ENCODE peak calls at places on chromosomes 11 and 22, in nine cellular contexts. D is tibial artery, T is SK-N-SH, Q is foreskin fibroblast, W is neuronal stem cell, J is epithelial cell of esophagus, H is adrenal gland, R is lung, I is fibroblast of lung. S is an unnamed sample.

GRCh38 chr11:35717043-35717442 is 54.5 kb downstream of the TRIM44 start:
- DNase-seq in T (no peak), W (no peak), I (no peak), D (no peak), Q (no peak), H (no peak), R (no peak), J (no peak), S (no peak)

GRCh38 chr11:59756845-59757244 is 1.7 kb downstream of the STX3 start:
- DNase-seq in T (no peak), Q (peak; percentile 66), J (peak; percentile 85), R (peak; percentile 43), W (no peak), H (peak; percentile 69), D (peak; percentile 67), I (peak; percentile 20), S (no peak)

GRCh38 chr11:818396-819128 is at the start of gene PNPLA2:
- DNase-seq in H (peak; percentile 39), R (peak; percentile 74), T (no peak), Q (peak; percentile 85), W (no peak), J (peak; percentile 79), D (no peak), I (no peak), S (no peak)

GRCh38 chr22:48827904-48828555 is 999.6 kb downstream of the BRD1 start:
- DNase-seq in R (no peak), Q (no peak), H (no peak), W (no peak), I (no peak), T (no peak), D (peak; percentile 55), J (no peak), S (no peak)

GRCh38 chr11:122032317-122032716 is 83.7 kb downstream of the BLID start:
- DNase-seq in D (no peak), R (no peak), H (no peak), I (peak; percentile 36), T (no peak), Q (peak; percentile 87), W (no peak), J (no peak), S (peak; percentile 82)

GRCh38 chr11:70122490-70123198 is 44.5 kb downstream of the ANO1 start:
- DNase-seq in D (no peak), W (no peak), J (no peak), H (no peak), Q (no peak), T (no peak), R (no peak), I (no peak), S (no peak)

GRCh38 chr22:36079041-36079440 is 50.4 kb upstream of the RBFOX2 start:
- DNase-seq in T (peak; percentile 48), Q (no peak), R (no peak), H (no peak), D (no peak), J (no peak), I (no peak), W (no peak), S (no peak)

GRCh38 chr11:58647141-58647699 is 24.8 kb downstream of the CNTF start:
- DNase-seq in T (no peak), I (no peak), J (no peak), H (no peak), R (no peak), W (no peak), D (no peak), Q (no peak), S (no peak)

GRCh38 chr22:44205713-44206645 is 25.3 kb downstream of the PARVG start:
- DNase-seq in H (no peak), I (no peak), D (peak; percentile 57), J (no peak), W (no peak), T (peak; percentile 11), R (no peak), Q (no peak), S (no peak)

GRCh38 chr11:112537846-112538330 is 277.2 kb upstream of the PLET1 start:
- DNase-seq in I (no peak), J (peak; percentile 96), W (no peak), Q (no peak), R (no peak), T (no peak), H (no peak), D (no peak), S (no peak)

GRCh38 chr22:21016644-21017420 is 1.9 kb downstream of the P2RX6 start:
- DNase-seq in R (no peak), Q (no peak), T (peak; percentile 16), W (no peak), I (no peak), D (no peak), J (no peak), H (no peak), S (no peak)

GRCh38 chr11:33891714-33892327 is at the start of gene LMO2:
- DNase-seq in R (no peak), J (peak; percentile 20), I (no peak), Q (no peak), H (no peak), W (no peak), D (no peak), T (no peak), S (no peak)

GRCh38 chr11:119359365-119360229 is 13.1 kb upstream of the MFRP start:
- DNase-seq in H (no peak), R (no peak), D (no peak), J (peak; percentile 80), Q (no peak), I (no peak), T (no peak), W (no peak), S (no peak)

GRCh38 chr11:77418981-77419592 is 54.8 kb downstream of the PAK1 start:
- DNase-seq in Q (no peak), T (no peak), D (no peak), J (no peak), R (no peak), W (no peak), H (no peak), I (no peak), S (no peak)

GRCh38 chr11:115674176-115674575 is 170.0 kb upstream of the CADM1 start:
- DNase-seq in Q (no peak), W (no peak), T (no peak), I (peak; percentile 63), R (no peak), H (no peak), J (no peak), D (no peak), S (peak; percentile 24)

GRCh38 chr11:115676768-115677167 is 172.6 kb upstream of the CADM1 start:
- DNase-seq in R (no peak), H (no peak), W (no peak), I (peak; percentile 94), T (no peak), D (no peak), J (no peak), Q (peak; percentile 55), S (peak; percentile 39)

GRCh38 chr11:115674831-115675230 is 170.6 kb upstream of the CADM1 start:
- DNase-seq in R (no peak), H (no peak), Q (no peak), D (no peak), T (no peak), J (no peak), I (peak; percentile 20), W (no peak), S (no peak)

GRCh38 chr11:115677190-115677589 is 173.0 kb upstream of the CADM1 start:
- DNase-seq in T (no peak), D (no peak), W (no peak), H (no peak), Q (no peak), I (no peak), R (no peak), J (no peak), S (no peak)

GRCh38 chr11:115676206-115676605 is 172.0 kb upstream of the CADM1 start:
- DNase-seq in H (no peak), D (no peak), J (no peak), R (no peak), W (no peak), T (no peak), Q (no peak), I (peak; percentile 20), S (no peak)
- H3K4me3 ChIP-seq in H (no peak overlapping the region), D (no peak overlapping the region), J (no peak overlapping the region), R (no peak overlapping the region), W (no peak overlapping the region), T (no peak overlapping the region), Q (no peak overlapping the region), I (no peak overlapping the region), S (no peak overlapping the region)

DNA sequence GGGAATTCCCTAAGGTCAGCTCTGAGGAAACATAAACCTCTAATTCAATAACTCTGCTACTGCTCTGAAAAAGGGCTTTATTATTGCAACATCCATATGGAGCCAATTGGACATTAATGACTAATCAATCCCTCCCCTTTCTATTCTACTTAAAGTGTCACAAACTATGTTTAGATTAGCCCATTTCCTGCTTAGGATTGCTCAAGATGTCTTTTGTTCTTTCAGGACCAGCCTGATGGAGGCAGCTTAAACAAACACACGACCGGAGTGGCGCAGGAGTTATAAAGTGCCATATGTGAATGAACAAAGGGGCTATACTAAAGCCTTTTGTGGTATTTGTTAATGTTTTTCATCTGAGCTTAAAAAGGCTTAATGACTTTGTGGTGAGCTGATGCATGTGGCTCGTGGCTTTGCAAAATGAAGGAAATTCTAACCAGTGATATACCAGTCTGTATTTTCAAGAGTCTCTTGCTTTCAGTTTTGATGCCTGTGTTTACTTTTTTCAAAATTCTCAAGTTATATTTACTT is 354.4 kb downstream of the SOX6 start:
- DNase-seq in D (no peak), J (peak; percentile 90), W (peak; percentile 18), R (peak; percentile 37), H (no peak), Q (peak; percentile 98), I (peak; percentile 98), T (no peak), S (peak; percentile 53)
- H3K4me3 ChIP-seq in D (no peak overlapping the region), J (no peak overlapping the region), W (no peak overlapping the region), R (no peak overlapping the region), H (no peak overlapping the region), Q (no peak overlapping the region), I (peak overlapping the region; percentile 23), T (no peak overlapping the region), S (no peak overlapping the region)

DNA sequence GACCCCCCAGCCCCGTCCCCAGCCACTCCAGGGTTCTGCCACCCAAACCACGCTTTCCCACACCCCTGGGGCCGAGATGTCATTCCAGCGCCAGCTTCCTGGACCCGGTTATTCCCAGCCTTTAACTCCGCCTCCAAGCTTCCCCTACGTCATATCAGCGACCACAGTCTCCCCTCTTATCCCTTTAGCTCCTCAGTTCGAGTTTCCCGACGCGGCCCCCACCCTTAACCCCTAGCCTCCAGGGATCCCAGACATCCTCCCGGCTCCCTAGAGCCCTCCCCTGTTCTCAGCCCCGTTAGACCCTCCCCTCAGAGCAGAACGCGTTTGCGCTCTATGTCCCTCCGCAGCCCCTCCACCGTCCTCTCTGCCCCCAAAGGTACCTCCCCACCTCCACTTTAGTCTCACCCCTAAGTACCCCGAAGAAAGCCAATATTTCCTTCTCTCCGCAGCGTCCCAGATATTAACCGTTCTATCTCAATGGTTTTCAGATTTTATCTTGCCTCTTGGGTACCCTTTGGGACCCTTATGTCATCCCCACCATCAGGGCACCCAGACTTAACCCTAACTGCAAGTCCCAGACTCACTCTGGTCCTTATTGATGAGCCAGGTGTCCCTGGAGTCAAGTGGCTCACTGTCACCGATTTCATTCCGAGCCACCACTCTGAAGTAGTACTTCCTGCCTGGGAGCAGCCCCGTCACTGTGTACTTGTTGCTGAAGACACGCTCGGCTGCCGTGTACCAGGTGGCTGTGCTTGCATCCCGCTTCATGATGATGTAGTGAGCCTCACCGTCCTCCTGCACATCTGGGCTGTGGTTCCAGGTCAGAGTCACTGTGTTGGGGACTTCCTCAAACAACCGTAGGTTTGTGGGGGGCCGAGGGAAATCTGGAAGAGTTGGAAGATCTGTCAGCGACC is 8.0 kb downstream of the TMEM86A start:
- DNase-seq in Q (peak; percentile 53), I (peak; percentile 19), R (peak; percentile 63), W (no peak), H (peak; percentile 68), D (peak; percentile 82), J (peak; percentile 34), T (peak; percentile 90), S (no peak)
- H3K4me3 ChIP-seq in Q (peak overlapping the region; percentile 24), I (no peak overlapping the region), R (peak overlapping the region; percentile 23), W (no peak overlapping the region), H (no peak overlapping the region), D (peak overlapping the region; percentile 51), J (peak overlapping the region; percentile 55), T (peak overlapping the region; percentile 46), S (peak overlapping the region; percentile 4)

GRCh38 chr11:44303401-44303938 is 6.5 kb downstream of the ALX4 start:
- DNase-seq in Q (no peak), T (peak; percentile 34), D (no peak), J (no peak), H (no peak), W (no peak), R (no peak), I (no peak), S (no peak)
- H3K4me3 ChIP-seq in Q (no peak overlapping the region), T (no peak overlapping the region), D (no peak overlapping the region), J (no peak overlapping the region), H (no peak overlapping the region), W (no peak overlapping the region), R (no peak overlapping the region), I (no peak overlapping the region), S (no peak overlapping the region)